ENCODE peak calls at places on chromosomes 16 and 17, in seven cellular contexts. X is HCEC 1CT, B is cardiac fibroblast, E is body of pancreas, F is SHP77, Z is lower lobe of right lung, Q is pancreas. P is an unnamed sample.

GRCh38 chr16:17836868-17837602 is 366.3 kb upstream of the XYLT1 start:
- DNase-seq in X (peak), B (peak), E (no peak), F (no peak), Z (no peak), Q (no peak), P (no peak)

GRCh38 chr17:79281803-79282202 is 207.2 kb downstream of the ENGASE start:
- DNase-seq in X (no peak), B (no peak), E (no peak), F (peak), Z (no peak), Q (no peak), P (no peak)

GRCh38 chr17:44262654-44263225 is 5.2 kb downstream of the SLC4A1 start:
- DNase-seq in X (no peak), B (no peak), E (no peak), F (no peak), Z (no peak), Q (no peak), P (no peak)

GRCh38 chr16:16052916-16053315 is 103.5 kb downstream of the ABCC1 start:
- DNase-seq in X (peak), B (no peak), E (no peak), F (no peak), Z (no peak), Q (no peak), P (no peak)

GRCh38 chr17:74746922-74747321 is 1.5 kb upstream of the NHERF1 start:
- DNase-seq in X (no peak), B (no peak), E (peak), F (no peak), Z (peak), Q (no peak), P (no peak)

GRCh38 chr16:21950782-21951521 is 2.2 kb upstream of the UQCRC2 start:
- DNase-seq in X (peak), B (peak), E (peak), F (no peak), Z (no peak), Q (no peak), P (peak)

GRCh38 chr16:27425961-27426360 is 24.0 kb downstream of the IL21R start:
- DNase-seq in X (no peak), B (no peak), E (no peak), F (no peak), Z (no peak), Q (no peak), P (no peak)

GRCh38 chr17:1629647-1630310 is 1.1 kb upstream of the SLC43A2 start:
- DNase-seq in X (no peak), B (peak), E (peak), F (peak), Z (peak), Q (peak), P (peak)

GRCh38 chr17:82786427-82786826 is 34.6 kb downstream of the TBCD start:
- DNase-seq in X (no peak), B (no peak), E (no peak), F (no peak), Z (no peak), Q (no peak), P (no peak)

GRCh38 chr16:14013571-14014283 is 57.4 kb upstream of the MRTFB start:
- DNase-seq in X (peak), B (peak), E (peak), F (peak), Z (no peak), Q (peak), P (peak)

GRCh38 chr17:63946440-63947363 is 14.6 kb upstream of the CD79B start:
- DNase-seq in X (no peak), B (peak), E (peak), F (no peak), Z (peak), Q (peak), P (peak)

GRCh38 chr17:43897827-43898226 is 9.5 kb downstream of the MPP2 start:
- DNase-seq in X (no peak), B (no peak), E (no peak), F (no peak), Z (no peak), Q (no peak), P (no peak)

GRCh38 chr17:33373209-33373608 is 80.1 kb upstream of the ASIC2 start:
- DNase-seq in X (no peak), B (no peak), E (no peak), F (no peak), Z (no peak), Q (no peak), P (no peak)

GRCh38 chr16:20409398-20410152 is at the start of gene ACSM5:
- DNase-seq in X (no peak), B (no peak), E (peak), F (no peak), Z (no peak), Q (peak), P (no peak)

GRCh38 chr16:68901910-68902309 is 58.6 kb downstream of the TANGO6 start:
- DNase-seq in X (peak), B (peak), E (no peak), F (no peak), Z (no peak), Q (no peak), P (no peak)

P was measured in NCI-H1694.